ENCODE peak calls at places on chromosomes 2 and 18, in four cellular contexts. M is HepG2, E is GM12878, N is K562. Q is an unnamed sample.

GRCh38 chr2:43084699-43085091 is 141.7 kb downstream of the ZFP36L2 start:
- DNase-seq in E (no peak), M (no peak), N (peak), Q (no peak)

GRCh38 chr2:183000846-183001245 is 37.4 kb downstream of the NCKAP1 start:
- DNase-seq in M (no peak), N (no peak), E (no peak), Q (no peak)

GRCh38 chr18:28176674-28176932 is 327 bp downstream of the CDH2 start:
- DNase-seq in N (no peak), M (no peak), E (no peak), Q (peak)

GRCh38 chr18:53509886-53510285 is 714.6 kb downstream of the MBD2 start:
- DNase-seq in M (no peak), E (no peak), N (no peak), Q (no peak)

GRCh38 chr2:238415036-238415764 is 11.5 kb upstream of the ASB1 start:
- DNase-seq in M (no peak), E (no peak), N (no peak), Q (no peak)

GRCh38 chr2:190343500-190344274 is at the start of gene INPP1:
- DNase-seq in N (no peak), M (no peak), E (no peak), Q (peak)

GRCh38 chr18:54762386-54762785 is 65.9 kb upstream of the RAB27B start:
- DNase-seq in N (no peak), M (no peak), E (no peak), Q (no peak)

GRCh38 chr2:135473567-135473966 is 57.5 kb downstream of the ZRANB3 start:
- DNase-seq in E (peak), N (peak), M (peak), Q (peak)

GRCh38 chr2:168758970-168759820 is 43.2 kb upstream of the NOSTRIN start:
- DNase-seq in N (no peak), M (peak), E (peak), Q (no peak)

GRCh38 chr2:185796758-185797157 is 58.2 kb downstream of the FSIP2 start:
- DNase-seq in E (no peak), N (no peak), M (no peak), Q (no peak)

GRCh38 chr2:200125463-200125862 is 170.1 kb downstream of the MAIP1 start:
- DNase-seq in E (no peak), N (no peak), M (no peak), Q (no peak)

GRCh38 chr18:74063023-74063422 is 84.6 kb downstream of the FBXO15 start:
- DNase-seq in M (no peak), N (peak), E (no peak), Q (no peak)

GRCh38 chr2:21181957-21182356 is 58.2 kb downstream of the TDRD15 start:
- DNase-seq in E (no peak), M (no peak), N (no peak), Q (no peak)

GRCh38 chr2:189306441-189307006 is 127.0 kb upstream of the COL5A2 start:
- DNase-seq in M (peak), N (no peak), E (no peak), Q (no peak)

GRCh38 chr2:190410171-190410570 is 2.0 kb downstream of the MFSD6 start:
- DNase-seq in M (no peak), E (no peak), N (no peak), Q (no peak)

GRCh38 chr18:76205906-76206305 is 289.1 kb downstream of the ZNF516 start:
- DNase-seq in M (no peak), E (no peak), N (no peak), Q (no peak)

GRCh38 chr2:217901826-217902225 is 101.0 kb downstream of the TNS1 start:
- DNase-seq in N (no peak), M (peak), E (no peak), Q (no peak)

GRCh38 chr2:217899231-217900009 is 103.4 kb downstream of the TNS1 start:
- DNase-seq in N (peak), M (peak), E (no peak), Q (peak)

GRCh38 chr2:217900010-217900779 is 102.6 kb downstream of the TNS1 start:
- DNase-seq in M (peak), N (no peak), E (no peak), Q (no peak)

GRCh38 chr2:217901400-217901799 is 101.4 kb downstream of the TNS1 start:
- DNase-seq in M (no peak), N (no peak), E (no peak), Q (no peak)

DNA sequence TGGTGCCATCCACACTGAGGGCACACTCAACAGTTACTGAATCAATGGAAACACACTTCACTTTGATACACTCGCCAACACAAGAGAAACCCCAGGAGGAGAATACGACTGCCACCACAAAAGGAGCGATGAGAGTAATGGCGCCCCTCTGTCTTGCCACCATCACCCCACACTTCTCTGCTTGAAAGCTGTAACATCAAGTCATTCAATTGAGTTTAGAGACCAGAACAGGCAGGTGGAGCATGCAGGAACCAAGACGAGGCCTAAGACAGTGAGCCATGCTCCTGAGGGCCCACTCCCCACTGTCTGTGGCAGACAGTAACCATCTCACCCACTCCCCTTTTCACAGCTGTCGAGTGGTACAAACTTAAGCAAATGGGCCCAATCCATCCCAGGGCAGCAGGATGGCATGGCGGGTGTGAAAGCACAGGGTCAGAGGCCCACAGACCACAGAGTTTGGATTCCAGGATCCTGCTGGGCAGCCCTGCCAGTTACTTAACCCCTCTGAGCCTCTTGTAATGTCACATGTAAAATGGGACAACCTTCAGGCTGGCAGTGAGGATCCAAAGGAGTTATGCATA is 101.9 kb downstream of the TNS1 start:
- DNase-seq in N (no peak), E (no peak), M (no peak), Q (no peak)
- TF ChIP-seq ETV6 in N (no peak), E (no peak), M (no peak), Q (no peak)

DNA sequence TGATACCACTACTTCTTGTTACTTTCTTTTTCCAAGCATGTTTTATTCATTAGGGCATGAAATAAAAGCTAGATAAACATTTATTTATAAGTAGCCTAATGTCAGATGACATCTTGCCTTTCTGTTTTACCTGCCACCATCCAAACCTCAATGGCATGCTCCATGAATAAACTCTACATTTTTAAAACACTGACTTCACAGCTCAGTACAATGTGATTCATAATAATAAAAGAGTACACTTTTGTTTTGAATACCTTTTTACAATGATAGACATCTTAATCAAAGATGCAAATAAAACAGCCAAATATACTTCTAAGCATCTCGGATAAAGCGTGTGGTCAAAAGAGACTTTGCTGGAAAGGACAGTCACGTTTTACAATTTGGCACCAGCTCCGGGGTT is 88.2 kb downstream of the SPRED2 start:
- DNase-seq in M (no peak), E (no peak), N (no peak), Q (no peak)
- TF ChIP-seq NR2C2 in M (no peak), E (no peak), N (no peak), Q (no peak)

DNA sequence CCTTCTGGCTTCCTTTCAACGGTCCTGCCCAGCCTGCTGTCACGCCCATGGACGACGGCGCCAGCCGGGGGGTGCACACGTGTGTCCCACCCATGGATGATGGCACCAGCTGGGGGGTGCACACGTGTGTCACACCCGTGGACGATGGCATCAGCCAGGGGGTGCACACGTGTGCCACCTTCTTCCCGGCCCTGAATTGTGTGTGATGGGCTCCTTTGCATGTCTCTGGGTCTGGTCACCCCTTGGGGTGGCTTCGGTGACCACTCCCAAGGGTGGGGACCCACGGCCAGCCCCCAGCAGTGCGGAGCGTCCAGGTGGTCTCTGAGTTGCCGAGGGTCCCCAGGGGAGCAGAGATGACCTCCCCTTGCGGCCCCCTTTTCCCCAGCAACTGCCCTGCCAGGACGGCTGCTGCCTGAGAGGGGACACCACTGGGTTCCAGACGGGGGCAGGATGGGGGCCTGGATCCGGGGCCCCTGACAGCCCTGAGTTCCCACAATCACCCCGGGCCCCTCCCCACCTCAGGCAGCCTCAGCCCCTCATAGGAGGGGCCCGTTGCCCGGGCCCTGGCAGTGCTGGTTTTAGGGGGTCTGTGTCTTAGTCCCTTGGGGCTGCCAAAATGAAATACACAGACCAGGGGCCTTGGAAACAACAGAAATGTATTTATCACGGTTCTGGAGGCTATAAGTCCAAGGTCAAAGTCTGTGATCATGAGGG is 9.4 kb downstream of the NEU4 start:
- DNase-seq in N (no peak), M (no peak), E (no peak), Q (no peak)
- TF ChIP-seq ETV6 in N (no peak), M (no peak), E (no peak), Q (no peak)

GRCh38 chr2:29108225-29108624 is 7.0 kb upstream of the CLIP4 start:
- DNase-seq in N (no peak), E (no peak), M (peak), Q (no peak)
- TF ChIP-seq NR2C2 in N (no peak), E (no peak), M (peak), Q (no peak)

Q was measured in WTC11.